ENCODE peak calls at places on chromosome 22, in five cellular contexts. K is GM12878, M is K562, Y is H1, X is HepG2. G is an unnamed sample.

GRCh38 chr22:20526628-20527355 is 19.4 kb downstream of the MED15 start:
- DNase-seq in X (no peak), M (peak), K (no peak), Y (no peak), G (no peak)

GRCh38 chr22:47400701-47401591 is 638.5 kb downstream of the TBC1D22A start:
- DNase-seq in Y (no peak), K (no peak), X (no peak), M (no peak), G (no peak)

GRCh38 chr22:29183971-29184595 is 21.6 kb upstream of the EMID1 start:
- DNase-seq in K (no peak), M (no peak), X (no peak), Y (no peak), G (no peak)

GRCh38 chr22:22666307-22667091 is 22.1 kb downstream of the GGTLC2 start:
- DNase-seq in X (peak), M (peak), Y (no peak), K (no peak), G (no peak)

GRCh38 chr22:26756675-26757293 is 99.4 kb downstream of the MIAT start:
- DNase-seq in M (peak), Y (no peak), K (no peak), X (no peak), G (peak)

GRCh38 chr22:37212174-37212906 is at the start of gene SSTR3:
- DNase-seq in X (no peak), Y (no peak), K (no peak), M (peak), G (no peak)

GRCh38 chr22:41500303-41500702 is 31.4 kb downstream of the ACO2 start:
- DNase-seq in Y (no peak), M (no peak), X (no peak), K (no peak), G (no peak)

GRCh38 chr22:32996276-32996675 is 61.9 kb downstream of the SYN3 start:
- DNase-seq in X (no peak), Y (no peak), M (no peak), K (no peak), G (no peak)

GRCh38 chr22:19663821-19664325 is 50.4 kb upstream of the SEPTIN5 start:
- DNase-seq in M (peak), K (no peak), Y (no peak), X (no peak), G (no peak)

GRCh38 chr22:42596376-42596775 is 18.3 kb downstream of the POLDIP3 start:
- DNase-seq in K (no peak), X (no peak), M (no peak), Y (no peak), G (no peak)

GRCh38 chr22:24102366-24103200 is 78.7 kb upstream of the SUSD2 start:
- DNase-seq in M (no peak), Y (no peak), K (no peak), X (no peak), G (no peak)

GRCh38 chr22:43090130-43090789 is 1.1 kb upstream of the TTLL1 start:
- DNase-seq in Y (no peak), M (peak), K (peak), X (peak), G (peak)

GRCh38 chr22:19507534-19507861 is 16.7 kb downstream of the CLDN5 start:
- DNase-seq in K (no peak), Y (no peak), X (no peak), M (no peak), G (no peak)

GRCh38 chr22:23181763-23182288 is 1.5 kb downstream of the BCR start:
- DNase-seq in M (no peak), Y (no peak), K (no peak), X (no peak), G (no peak)

GRCh38 chr22:22073769-22074561 is 91.4 kb upstream of the TOP3B start:
- DNase-seq in M (no peak), K (no peak), Y (no peak), X (no peak), G (no peak)

GRCh38 chr22:40329021-40329456 is 17.3 kb upstream of the ADSL start:
- DNase-seq in K (no peak), Y (no peak), X (no peak), M (peak), G (no peak)

GRCh38 chr22:40329466-40329865 is 16.8 kb upstream of the ADSL start:
- DNase-seq in M (no peak), X (no peak), K (no peak), Y (no peak), G (no peak)

GRCh38 chr22:40328551-40328950 is 17.7 kb upstream of the ADSL start:
- DNase-seq in Y (no peak), M (no peak), K (no peak), X (no peak), G (no peak)

GRCh38 chr22:40325315-40325714 is 21.0 kb upstream of the ADSL start:
- DNase-seq in Y (no peak), X (no peak), M (no peak), K (no peak), G (no peak)

DNA sequence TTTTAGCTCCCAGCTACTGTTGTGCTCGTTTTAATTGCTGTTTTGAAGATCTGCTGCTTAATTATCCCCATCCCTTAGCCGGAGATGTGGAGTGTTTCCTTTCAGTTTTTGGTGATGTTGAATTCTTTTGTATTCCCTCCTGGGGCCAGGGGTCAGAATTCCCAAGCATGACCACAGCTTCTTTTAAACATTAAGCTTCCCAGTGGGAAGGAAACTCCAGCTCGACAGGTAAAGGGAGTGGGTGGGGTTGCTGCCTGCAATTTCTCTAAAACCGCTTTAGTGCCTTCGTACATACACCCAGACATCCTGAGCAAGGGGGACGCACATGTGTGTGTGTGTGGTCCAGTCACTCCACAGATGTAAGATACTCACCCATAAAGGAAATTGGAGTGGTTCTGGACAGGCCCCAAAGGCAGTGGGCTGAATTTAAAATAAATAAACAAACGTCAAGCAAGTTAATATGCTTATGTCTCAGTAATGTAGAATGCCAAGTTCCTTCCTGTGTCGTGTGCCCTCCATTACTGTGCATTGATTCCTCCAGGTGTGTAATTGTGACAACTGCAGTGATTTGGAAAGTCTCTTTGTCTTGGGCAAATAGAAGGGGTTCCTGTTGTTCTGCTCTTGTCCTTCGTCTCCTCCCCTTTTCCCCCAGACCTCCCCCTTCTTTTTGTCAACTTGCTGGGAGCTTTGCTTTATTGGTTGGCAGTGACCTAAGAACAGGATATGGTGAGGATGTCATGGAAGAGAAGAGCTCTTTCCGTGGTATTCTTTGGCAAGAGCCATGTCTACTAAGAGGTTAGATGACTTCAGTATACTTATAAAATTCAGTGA is 19.2 kb upstream of the ADSL start:
- DNase-seq in K (no peak), Y (no peak), X (no peak), M (no peak), G (no peak)
- TF ChIP-seq TAF1 in K (no peak), Y (no peak), X (no peak), M (no peak), G (no peak)

GRCh38 chr22:49971232-49972162 is 10.9 kb downstream of the PIM3 start:
- DNase-seq in X (no peak), Y (no peak), K (no peak), M (peak), G (peak)
- TF ChIP-seq POLR2AphosphoS5 in X (no peak), Y (no peak), K (peak), M (peak), G (peak)

GRCh38 chr22:46065733-46066454 is 84.4 kb upstream of the PPARA start:
- DNase-seq in Y (no peak), X (no peak), M (no peak), K (no peak), G (no peak)

GRCh38 chr22:46064966-46065666 is 85.2 kb upstream of the PPARA start:
- DNase-seq in Y (no peak), M (no peak), K (no peak), X (no peak), G (no peak)

GRCh38 chr22:46062971-46063631 is 86.1 kb upstream of the WNT7B start:
- DNase-seq in X (no peak), Y (no peak), K (no peak), M (no peak), G (no peak)

GRCh38 chr22:46063861-46064235 is 86.5 kb upstream of the PPARA start:
- DNase-seq in X (no peak), M (no peak), K (no peak), Y (no peak), G (no peak)

DNA sequence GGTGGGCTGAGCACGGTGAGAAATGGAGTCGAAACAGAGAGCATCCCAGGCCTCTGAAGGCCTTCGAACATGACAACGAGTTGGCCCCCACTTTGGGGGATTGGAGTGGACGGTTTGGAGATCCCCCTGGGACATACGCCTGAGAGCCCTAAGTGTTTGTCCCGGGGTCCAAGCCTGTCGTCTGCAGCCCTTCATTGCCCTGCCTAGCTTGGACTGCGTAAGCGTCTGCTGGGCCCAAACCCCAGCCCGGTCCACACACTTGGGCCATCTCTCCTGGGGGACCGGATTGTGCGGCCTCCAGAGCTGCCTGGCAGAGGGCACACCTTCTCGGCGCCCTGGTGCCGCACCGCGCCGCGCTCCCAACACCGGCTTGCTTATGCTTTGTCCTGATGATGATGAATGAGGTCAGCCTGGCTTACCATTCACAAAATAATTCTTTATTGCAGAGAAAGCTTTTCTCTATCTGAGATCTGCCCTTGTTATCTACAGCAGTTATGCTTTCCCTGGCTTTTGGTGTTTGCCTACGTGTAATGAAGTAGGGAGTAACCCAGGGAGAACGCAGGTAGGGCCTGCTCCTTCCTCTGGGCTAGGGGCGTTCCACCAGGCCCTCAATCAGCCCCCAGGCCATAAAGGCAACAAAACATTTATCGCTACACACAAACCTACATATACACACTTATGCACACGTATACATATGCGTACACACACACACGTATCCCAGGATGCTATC is 85.9 kb upstream of the PPARA start:
- DNase-seq in Y (no peak), K (no peak), M (no peak), X (no peak), G (no peak)
- TF ChIP-seq TAF1 in Y (no peak), K (no peak), M (no peak), X (no peak), G (no peak)

DNA sequence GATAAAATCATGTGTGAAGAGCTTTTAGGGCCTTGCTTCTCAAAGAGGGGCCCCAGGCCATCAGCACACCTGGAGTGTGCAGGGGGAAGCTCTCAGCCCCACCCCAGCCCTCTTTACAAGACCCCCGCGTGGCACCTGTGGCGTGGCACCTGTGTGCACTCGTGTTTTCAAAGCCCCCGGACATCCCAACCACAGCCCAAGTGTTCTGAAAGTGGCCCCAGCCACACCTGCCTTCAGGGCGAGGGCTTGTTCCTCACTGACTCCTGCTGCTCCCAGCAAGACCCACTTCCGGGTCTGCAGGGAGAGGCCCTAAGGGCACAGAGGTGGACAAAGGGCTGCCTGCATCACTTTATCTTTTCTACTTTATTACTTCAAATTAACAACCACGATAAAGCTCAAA is 17.5 kb upstream of the TMEM184B start:
- DNase-seq in K (no peak), X (no peak), Y (no peak), M (no peak), G (no peak)
- TF ChIP-seq POLR2AphosphoS5 in K (no peak), X (no peak), Y (no peak), M (no peak), G (no peak)

GRCh38 chr22:49582671-49583070 is 245.0 kb downstream of the BRD1 start:
- DNase-seq in X (no peak), Y (no peak), K (no peak), M (no peak), G (no peak)

GRCh38 chr22:49583886-49584505 is 243.7 kb downstream of the BRD1 start:
- DNase-seq in K (no peak), X (no peak), M (no peak), Y (no peak), G (no peak)

GRCh38 chr22:49583341-49583740 is 244.3 kb downstream of the BRD1 start:
- DNase-seq in M (no peak), K (no peak), X (no peak), Y (no peak), G (no peak)

GRCh38 chr22:49580024-49580423 is 247.6 kb downstream of the BRD1 start:
- DNase-seq in Y (no peak), X (no peak), M (no peak), K (no peak), G (no peak)

DNA sequence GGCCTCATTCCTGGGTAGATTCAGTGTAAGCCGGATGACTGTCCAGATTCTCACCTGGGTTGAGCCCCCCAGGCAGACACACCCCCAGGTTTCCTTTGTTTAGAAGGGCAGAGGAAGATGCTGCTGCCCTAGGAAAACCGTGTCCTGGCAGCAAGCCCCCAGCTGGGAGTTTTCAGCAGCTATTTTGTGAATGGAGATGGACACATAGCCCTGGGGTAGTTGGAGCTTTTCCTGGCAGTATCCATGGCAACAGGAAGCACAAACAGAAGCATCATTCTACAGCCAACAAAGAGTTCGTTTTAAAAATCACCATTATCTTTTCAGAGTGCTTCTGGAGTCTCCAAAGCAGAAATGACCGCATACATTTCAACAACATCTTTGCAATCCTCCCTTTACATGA is 245.5 kb downstream of the BRD1 start:
- DNase-seq in Y (no peak), K (no peak), M (no peak), X (no peak), G (no peak)
- TF ChIP-seq TAF1 in Y (no peak), K (no peak), M (no peak), X (no peak), G (no peak)

GRCh38 chr22:38461414-38462081 is 6.3 kb upstream of the KDELR3 start:
- DNase-seq in X (peak), Y (peak), M (peak), K (no peak), G (no peak)
- TF ChIP-seq POLR2AphosphoS5 in X (no peak), Y (no peak), M (no peak), K (no peak), G (no peak)

GRCh38 chr22:31098633-31099110 is 8.7 kb downstream of the SELENOM start:
- DNase-seq in X (no peak), M (peak), K (no peak), Y (no peak), G (no peak)
- TF ChIP-seq TAF1 in X (no peak), M (no peak), K (no peak), Y (peak), G (no peak)

GRCh38 chr22:46035380-46035741 is 58.4 kb upstream of the WNT7B start:
- DNase-seq in Y (no peak), X (no peak), K (no peak), M (no peak), G (no peak)
- TF ChIP-seq POLR2AphosphoS5 in Y (no peak), X (peak), K (no peak), M (no peak), G (no peak)

GRCh38 chr22:25367756-25368155 is 148.3 kb downstream of the CRYBB2 start:
- DNase-seq in K (no peak), Y (no peak), M (no peak), X (no peak), G (no peak)
- TF ChIP-seq TAF1 in K (no peak), Y (no peak), M (no peak), X (no peak), G (no peak)